ENCODE peak calls at places on chromosomes 6 and 20, in four cellular contexts. T is psoas muscle, J is fibroblast of pulmonary artery, D is GM12878. R is an unnamed sample.

GRCh38 chr6:64217721-64218603 is 582.4 kb downstream of the PHF3 start:
- DNase-seq in J (peak), D (peak), T (no peak), R (no peak)

GRCh38 chr6:119255492-119255891 is 94.1 kb downstream of the MAN1A1 start:
- DNase-seq in T (no peak), D (no peak), J (no peak), R (no peak)

GRCh38 chr6:47836046-47836445 is 54.2 kb downstream of the OPN5 start:
- DNase-seq in J (no peak), T (no peak), D (no peak), R (no peak)

GRCh38 chr20:40511478-40511877 is 177.6 kb downstream of the MAFB start:
- DNase-seq in J (peak), T (peak), D (no peak), R (no peak)

GRCh38 chr6:140101818-140102217 is 727.4 kb upstream of the CITED2 start:
- DNase-seq in T (no peak), D (no peak), J (no peak), R (no peak)

GRCh38 chr6:156268849-156269248 is 508.3 kb upstream of the ARID1B start:
- DNase-seq in J (no peak), D (no peak), T (no peak), R (no peak)

GRCh38 chr6:4943716-4944115 is 60.1 kb downstream of the RPP40 start:
- DNase-seq in J (peak), T (no peak), D (no peak), R (no peak)

GRCh38 chr6:11258260-11259237 is 26.1 kb upstream of the NEDD9 start:
- DNase-seq in J (no peak), D (no peak), T (no peak), R (peak)

GRCh38 chr20:45405566-45406259 is 2.4 kb upstream of the DBNDD2 start:
- DNase-seq in D (no peak), T (peak), J (no peak), R (peak)

GRCh38 chr6:39508513-39508912 is 186.0 kb upstream of the KCNK16 start:
- DNase-seq in J (no peak), D (no peak), T (no peak), R (no peak)

GRCh38 chr20:10527781-10528180 is 92.7 kb downstream of the SLX4IP start:
- DNase-seq in J (no peak), D (no peak), T (no peak), R (no peak)

GRCh38 chr6:93621400-93621799 is 202.0 kb upstream of the EPHA7 start:
- DNase-seq in J (no peak), D (no peak), T (no peak), R (no peak)

GRCh38 chr6:34237316-34237721 is 646 bp downstream of the HMGA1 start:
- DNase-seq in T (no peak), J (no peak), D (no peak), R (no peak)

GRCh38 chr6:18990313-18990978 is 603.3 kb downstream of the RNF144B start:
- DNase-seq in T (peak), D (no peak), J (peak), R (peak)

GRCh38 chr6:116572162-116572561 is 858 bp downstream of the RWDD1 start:
- DNase-seq in J (peak), T (peak), D (no peak), R (peak)

GRCh38 chr6:150119256-150119655 is 23.6 kb upstream of the PPP1R14C start:
- DNase-seq in T (no peak), J (peak), D (no peak), R (no peak)

GRCh38 chr20:59790388-59790787 is 143.0 kb downstream of the SYCP2 start:
- DNase-seq in D (no peak), T (no peak), J (no peak), R (no peak)

GRCh38 chr6:119856136-119856535 is 506.6 kb upstream of the MAN1A1 start:
- DNase-seq in J (no peak), T (no peak), D (peak), R (no peak)

GRCh38 chr6:69825904-69826303 is 29.1 kb upstream of the LMBRD1 start:
- DNase-seq in D (no peak), T (no peak), J (peak), R (no peak)

GRCh38 chr20:17403496-17403895 is 127.7 kb downstream of the BFSP1 start:
- DNase-seq in D (no peak), T (no peak), J (no peak), R (no peak)

GRCh38 chr6:161272600-161273355 is 1.1 kb downstream of the AGPAT4 start:
- DNase-seq in D (no peak), J (peak), T (no peak), R (no peak)

GRCh38 chr6:167654389-167654788 is 172.3 kb upstream of the AFDN start:
- DNase-seq in D (no peak), T (no peak), J (no peak), R (no peak)

GRCh38 chr6:122400467-122401089 is 1.1 kb downstream of the HSF2 start:
- DNase-seq in T (no peak), D (no peak), J (no peak), R (no peak)

GRCh38 chr6:127716425-127716930 is 139.5 kb downstream of the C6orf58 start:
- DNase-seq in J (no peak), T (no peak), D (no peak), R (no peak)

GRCh38 chr6:33147807-33148666 is 44.2 kb downstream of the COL11A2 start:
- DNase-seq in D (no peak), J (peak), T (no peak), R (no peak)

GRCh38 chr6:25311251-25311910 is 32.2 kb downstream of the CARMIL1 start:
- DNase-seq in J (peak), D (no peak), T (no peak), R (no peak)

GRCh38 chr6:100171533-100172321 is 177.7 kb upstream of the MCHR2 start:
- DNase-seq in D (peak), T (no peak), J (no peak), R (no peak)

GRCh38 chr6:109300874-109301273 is 81.4 kb downstream of the CD164 start:
- DNase-seq in J (no peak), D (no peak), T (no peak), R (no peak)

DNA sequence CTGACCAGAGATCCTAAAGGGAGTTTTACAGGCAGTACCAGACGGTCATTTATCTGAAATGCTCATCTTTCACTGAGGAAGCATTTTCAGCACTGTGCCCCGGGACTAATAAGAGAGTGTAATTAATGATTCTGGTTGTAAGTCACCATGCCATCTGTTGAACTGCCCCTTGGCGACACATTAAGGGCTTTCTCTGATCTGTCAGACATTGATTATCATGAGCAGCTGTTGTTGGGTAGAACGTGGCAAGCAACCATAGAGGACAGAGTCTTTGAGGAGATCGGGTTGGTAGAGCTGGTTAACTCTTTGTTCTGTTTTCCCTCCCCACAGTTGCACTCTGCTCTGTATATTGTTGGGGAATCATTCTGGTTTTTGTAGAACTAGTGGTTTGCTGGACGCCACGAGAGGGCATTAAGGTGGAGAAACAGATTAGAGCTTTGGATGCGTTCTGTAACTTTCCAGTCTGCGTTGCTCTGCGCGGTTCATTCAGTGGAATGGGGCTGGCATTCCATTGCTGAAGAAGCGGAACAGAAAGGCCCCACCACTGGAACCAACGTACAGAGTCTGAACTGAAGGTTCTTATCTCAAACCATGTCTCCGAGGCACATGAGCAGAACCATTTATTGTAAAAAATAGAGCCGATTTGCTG is 34.3 kb downstream of the RPRD1B start:
- DNase-seq in J (no peak), D (no peak), T (no peak), R (no peak)
- H3K4me3 ChIP-seq in J (no peak), D (no peak), T (no peak), R (no peak)

GRCh38 chr6:14038636-14039035 is 78.9 kb upstream of the CD83 start:
- DNase-seq in D (no peak), T (no peak), J (no peak), R (no peak)

GRCh38 chr6:14035448-14035847 is 82.1 kb upstream of the CD83 start:
- DNase-seq in D (no peak), T (no peak), J (peak), R (no peak)

GRCh38 chr6:14036911-14037310 is 80.7 kb upstream of the CD83 start:
- DNase-seq in J (no peak), T (no peak), D (no peak), R (no peak)

GRCh38 chr6:14039038-14039437 is 78.5 kb upstream of the CD83 start:
- DNase-seq in T (no peak), D (no peak), J (no peak), R (no peak)

DNA sequence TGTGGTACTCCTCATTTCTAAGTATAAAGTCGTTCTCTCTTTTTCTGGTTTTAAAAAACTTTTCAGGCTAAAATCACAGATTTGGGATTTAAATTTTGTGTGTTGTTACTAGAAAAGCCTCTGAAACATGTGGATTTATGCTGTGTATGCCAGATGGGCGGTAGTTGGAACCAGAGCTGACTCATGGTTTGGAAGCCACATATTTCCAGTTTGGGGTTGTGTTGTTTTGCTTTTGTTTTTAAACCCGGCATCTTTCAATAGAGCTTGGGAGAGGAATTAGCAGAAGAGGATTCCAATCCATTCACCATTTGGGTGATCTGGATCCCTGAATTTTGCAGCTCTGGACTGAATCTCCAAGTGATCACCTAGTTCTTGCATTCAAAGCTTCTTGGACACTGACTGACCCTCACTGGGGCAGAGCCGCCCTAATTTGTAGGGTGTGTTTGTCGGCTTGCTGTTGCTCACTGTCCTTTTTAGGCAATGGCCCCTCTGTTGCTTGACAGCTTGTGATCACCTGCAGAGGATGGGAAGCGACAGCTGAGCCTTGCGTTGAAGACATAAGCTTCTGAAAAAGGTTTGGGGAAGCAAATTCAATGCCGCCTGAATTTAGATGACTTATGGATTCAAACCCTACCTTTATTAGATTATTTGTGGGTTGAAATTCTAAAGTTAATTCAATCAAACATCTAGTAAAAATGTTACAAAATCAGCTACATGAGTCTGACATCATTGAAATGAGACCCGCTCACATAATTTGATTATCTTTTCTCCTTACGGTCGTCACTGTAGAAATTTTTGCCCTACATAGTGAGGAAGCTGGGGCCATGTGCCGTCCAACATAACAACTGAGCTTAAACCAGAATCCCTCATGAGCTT is 79.9 kb upstream of the CD83 start:
- DNase-seq in J (peak), T (no peak), D (no peak), R (no peak)
- H3K4me3 ChIP-seq in J (no peak), T (no peak), D (no peak), R (no peak)

DNA sequence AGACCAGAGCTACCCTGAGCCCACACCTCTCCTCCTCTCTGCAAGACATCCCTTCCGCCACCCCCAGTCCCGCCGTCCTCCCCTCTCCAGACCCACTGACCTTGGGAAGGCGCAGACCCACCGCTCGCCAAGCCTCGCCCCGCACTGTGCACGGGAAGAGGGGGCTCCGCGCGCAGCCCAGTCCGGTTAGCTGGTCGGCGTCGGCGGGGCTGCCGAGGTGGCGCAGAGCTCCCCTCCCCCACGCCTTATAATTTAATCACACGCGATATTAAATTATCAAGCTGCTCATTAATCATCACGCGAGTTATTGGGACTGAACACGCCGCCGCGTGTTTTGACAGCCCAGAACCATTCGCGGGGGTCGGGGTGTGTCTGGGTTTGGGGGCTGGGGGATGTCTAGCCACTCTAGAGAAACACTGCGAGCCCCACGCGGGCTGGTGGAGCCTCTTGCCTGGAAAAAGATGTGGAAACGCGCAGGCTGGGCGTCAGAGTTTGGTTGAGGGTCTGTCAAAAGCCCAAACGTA is at the start of gene LINC00237:
- DNase-seq in J (no peak), D (no peak), T (no peak), R (no peak)
- H3K4me3 ChIP-seq in J (no peak), D (no peak), T (peak), R (peak)

DNA sequence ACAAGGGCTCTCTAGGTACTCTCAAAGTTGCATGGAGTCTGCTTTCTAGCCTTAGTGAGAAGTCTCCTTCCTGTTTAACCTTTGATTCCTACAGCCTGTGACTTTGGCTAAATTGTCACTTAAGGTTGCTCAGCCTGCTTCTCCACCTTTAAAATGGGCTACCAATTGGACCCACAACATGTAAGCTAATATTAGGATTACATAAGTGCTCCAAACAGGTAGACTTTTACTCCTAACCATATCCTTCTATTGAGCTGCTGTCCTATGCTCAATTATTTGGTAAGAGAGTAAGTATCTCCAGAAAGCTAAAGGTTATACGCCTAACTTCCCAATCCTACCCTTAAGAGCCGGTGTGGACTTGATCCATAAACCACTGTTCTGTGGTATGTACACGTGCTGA is 2.9 kb downstream of the PCNA start:
- DNase-seq in D (no peak), J (no peak), T (no peak), R (no peak)
- H3K4me3 ChIP-seq in D (peak), J (no peak), T (no peak), R (no peak)

DNA sequence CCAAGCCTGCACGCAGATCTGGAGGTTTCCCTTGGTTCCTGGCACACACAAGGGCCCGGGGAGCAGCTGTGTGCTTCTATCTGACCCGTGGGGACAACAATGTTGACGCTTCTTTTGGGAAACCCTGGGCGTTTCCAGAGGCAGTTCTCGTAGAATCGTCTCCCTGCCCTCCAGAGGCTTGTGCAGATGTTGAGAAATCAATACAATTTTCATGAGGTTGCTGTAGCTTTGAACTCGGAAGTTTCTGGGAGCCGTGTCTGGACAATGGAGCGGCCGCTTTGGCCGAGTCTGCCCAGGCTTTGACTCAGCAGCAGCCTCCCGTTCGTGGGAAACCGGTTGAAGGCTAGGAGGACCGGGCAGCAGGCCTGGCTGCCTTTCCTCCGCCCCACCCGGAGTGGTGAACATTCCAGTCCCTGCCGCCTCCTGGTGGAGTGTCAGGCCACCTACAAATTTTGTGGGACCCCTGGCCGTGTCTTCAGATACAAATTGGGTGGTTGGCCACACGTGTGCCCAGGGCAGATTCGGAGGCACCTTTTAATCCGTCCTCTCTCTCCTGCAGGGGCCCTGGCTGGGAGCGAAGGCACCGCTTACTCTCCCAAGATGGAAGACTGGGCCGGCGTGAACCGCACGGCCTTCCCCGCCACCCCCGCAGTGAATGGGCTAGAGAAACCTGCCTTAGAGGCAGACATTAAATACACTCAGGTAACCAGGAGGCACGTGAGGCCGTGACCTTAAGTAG is 2.7 kb downstream of the PAX1 start:
- DNase-seq in J (no peak), T (no peak), D (no peak), R (no peak)
- H3K4me3 ChIP-seq in J (no peak), T (no peak), D (no peak), R (no peak)

DNA sequence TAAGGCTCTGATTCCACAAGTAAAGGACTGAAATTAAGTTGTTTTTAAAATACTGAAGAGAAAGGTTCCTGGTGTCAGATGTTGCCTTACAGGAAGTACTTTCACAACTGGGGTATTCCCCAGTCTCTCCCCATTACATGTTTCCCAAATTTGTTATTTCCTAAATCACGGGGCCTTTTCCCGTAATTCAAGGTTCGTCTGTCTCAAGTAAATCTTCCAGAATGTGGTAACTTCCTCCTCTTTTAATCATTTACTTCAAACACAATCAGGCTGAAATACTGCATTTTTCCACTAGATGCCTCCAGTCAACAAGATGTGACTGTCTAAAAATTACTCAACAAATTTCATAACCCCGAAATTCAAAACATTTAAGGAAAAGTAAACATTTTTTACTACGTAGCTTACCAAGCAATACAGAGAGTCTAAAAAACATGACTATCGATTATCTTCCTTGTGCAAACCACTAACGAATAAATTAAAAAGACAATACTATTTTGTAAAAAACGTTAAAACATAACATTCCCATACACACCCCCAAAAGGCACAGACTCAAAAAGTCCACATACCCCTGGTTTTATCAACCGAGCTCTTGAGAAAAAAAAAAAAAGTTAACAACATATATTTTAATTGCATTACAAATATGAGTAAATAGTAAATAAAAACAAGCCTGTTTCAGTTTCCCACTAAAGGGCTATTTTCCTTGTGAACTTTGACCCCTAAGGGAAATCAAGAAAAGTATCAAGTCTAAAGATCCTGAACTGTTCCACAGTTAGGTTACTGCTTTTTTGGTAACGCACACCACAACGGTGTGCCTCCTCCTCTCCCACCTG is 1.7 kb downstream of the SOD2 start:
- DNase-seq in D (peak), T (no peak), J (peak), R (no peak)
- H3K4me3 ChIP-seq in D (peak), T (peak), J (peak), R (peak)

DNA sequence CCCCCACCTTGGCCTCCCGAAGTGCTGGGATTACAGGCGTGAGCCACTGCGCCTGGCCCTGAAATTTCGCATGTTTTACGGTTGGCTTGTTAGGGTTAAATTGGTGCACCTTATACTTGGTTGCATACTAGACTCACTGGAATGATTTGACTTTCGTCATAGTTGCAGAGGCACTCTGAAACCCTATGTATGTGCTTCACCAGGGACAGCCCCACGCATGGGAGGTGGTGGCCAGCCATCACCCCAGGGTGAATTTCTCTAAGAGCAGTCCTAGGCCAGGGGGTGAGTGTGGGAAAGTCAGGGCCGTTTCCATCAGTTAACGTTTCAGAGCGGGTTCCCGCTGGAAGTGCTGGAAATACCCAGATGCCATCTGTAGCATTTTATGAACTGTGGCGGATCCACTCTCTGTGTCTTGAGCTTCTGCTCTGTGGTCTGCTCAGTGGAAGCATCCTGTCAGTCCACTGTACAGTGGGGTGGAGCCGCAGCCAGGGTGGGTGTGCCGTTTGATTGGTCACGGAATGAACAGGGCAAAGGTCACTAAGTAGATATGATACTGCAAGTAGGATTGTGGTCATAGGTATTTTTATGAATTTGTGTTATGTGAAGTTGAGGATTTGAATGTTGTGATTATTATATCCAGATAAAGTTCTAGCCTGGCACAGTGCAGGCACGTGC is 13.2 kb downstream of the DNAJC5 start:
- DNase-seq in J (no peak), D (no peak), T (no peak), R (peak)
- H3K4me3 ChIP-seq in J (no peak), D (no peak), T (no peak), R (no peak)

GRCh38 chr20:31860431-31861345 is 9.6 kb downstream of the DUSP15 start:
- DNase-seq in J (peak), D (no peak), T (no peak), R (peak)
- H3K4me3 ChIP-seq in J (peak), D (peak), T (peak), R (peak)